ENCODE peak calls at places on chromosomes 11 and 22, in eight cellular contexts. One of them, this sample, is unnamed.

GRCh38 chr11:6214530-6214929 is 9.2 kb downstream of the C11orf42 start:
- DNase-seq in HCT116: no peak
- DNase-seq in brain microvascular endothelial cell: no peak
- DNase-seq in AG09309: no peak
- DNase-seq in uterus: no peak
- DNase-seq in NB4: no peak
- DNase-seq in upper lobe of right lung: no peak
- DNase-seq in fibroblast of lung: no peak
- DNase-seq in this sample: no peak

GRCh38 chr11:2099523-2100316 is 39.5 kb downstream of the IGF2 start:
- DNase-seq in HCT116: no peak
- DNase-seq in brain microvascular endothelial cell: no peak
- DNase-seq in AG09309: no peak
- DNase-seq in uterus: no peak
- DNase-seq in NB4: no peak
- DNase-seq in upper lobe of right lung: peak
- DNase-seq in fibroblast of lung: no peak
- DNase-seq in this sample: no peak

GRCh38 chr11:2214527-2215229 is 43.1 kb upstream of the TH start:
- DNase-seq in HCT116: no peak
- DNase-seq in brain microvascular endothelial cell: no peak
- DNase-seq in AG09309: no peak
- DNase-seq in uterus: no peak
- DNase-seq in NB4: no peak
- DNase-seq in upper lobe of right lung: peak
- DNase-seq in fibroblast of lung: no peak
- DNase-seq in this sample: no peak

GRCh38 chr11:118973985-118974384 is 2.4 kb downstream of the FOXR1 start:
- DNase-seq in HCT116: no peak
- DNase-seq in brain microvascular endothelial cell: no peak
- DNase-seq in AG09309: no peak
- DNase-seq in uterus: no peak
- DNase-seq in NB4: no peak
- DNase-seq in upper lobe of right lung: no peak
- DNase-seq in fibroblast of lung: no peak
- DNase-seq in this sample: no peak

GRCh38 chr11:122898799-122899198 is 16.2 kb downstream of the JHY start:
- DNase-seq in HCT116: no peak
- DNase-seq in brain microvascular endothelial cell: no peak
- DNase-seq in AG09309: no peak
- DNase-seq in uterus: no peak
- DNase-seq in NB4: no peak
- DNase-seq in upper lobe of right lung: no peak
- DNase-seq in fibroblast of lung: no peak
- DNase-seq in this sample: no peak

GRCh38 chr11:12552677-12553076 is 121.5 kb upstream of the TEAD1 start:
- DNase-seq in HCT116: no peak
- DNase-seq in brain microvascular endothelial cell: peak
- DNase-seq in AG09309: peak
- DNase-seq in uterus: peak
- DNase-seq in NB4: no peak
- DNase-seq in upper lobe of right lung: no peak
- DNase-seq in fibroblast of lung: peak
- DNase-seq in this sample: peak

GRCh38 chr22:44245867-44246266 is 65.1 kb downstream of the PARVG start:
- DNase-seq in HCT116: no peak
- DNase-seq in brain microvascular endothelial cell: no peak
- DNase-seq in AG09309: no peak
- DNase-seq in uterus: no peak
- DNase-seq in NB4: no peak
- DNase-seq in upper lobe of right lung: no peak
- DNase-seq in fibroblast of lung: no peak
- DNase-seq in this sample: no peak

GRCh38 chr22:30192427-30192826 is 54.1 kb downstream of the LIF start:
- DNase-seq in HCT116: no peak
- DNase-seq in brain microvascular endothelial cell: no peak
- DNase-seq in AG09309: no peak
- DNase-seq in uterus: no peak
- DNase-seq in NB4: no peak
- DNase-seq in upper lobe of right lung: no peak
- DNase-seq in fibroblast of lung: no peak
- DNase-seq in this sample: no peak

GRCh38 chr11:64165842-64166635 is at the start of gene MACROD1:
- DNase-seq in HCT116: peak
- DNase-seq in brain microvascular endothelial cell: peak
- DNase-seq in AG09309: peak
- DNase-seq in uterus: peak
- DNase-seq in NB4: peak
- DNase-seq in upper lobe of right lung: peak
- DNase-seq in fibroblast of lung: peak
- DNase-seq in this sample: peak

GRCh38 chr22:29310863-29311339 is 4.5 kb downstream of the GAS2L1 start:
- DNase-seq in HCT116: peak
- DNase-seq in brain microvascular endothelial cell: peak
- DNase-seq in AG09309: peak
- DNase-seq in uterus: peak
- DNase-seq in NB4: peak
- DNase-seq in upper lobe of right lung: peak
- DNase-seq in fibroblast of lung: peak
- DNase-seq in this sample: peak

GRCh38 chr11:77820565-77821348 is at the start of the genes AAMDC and RSF1:
- DNase-seq in HCT116: peak
- DNase-seq in brain microvascular endothelial cell: peak
- DNase-seq in AG09309: peak
- DNase-seq in uterus: peak
- DNase-seq in NB4: peak
- DNase-seq in upper lobe of right lung: peak
- DNase-seq in fibroblast of lung: peak
- DNase-seq in this sample: peak

GRCh38 chr11:125236072-125236825 is 71.7 kb downstream of the PKNOX2 start:
- DNase-seq in HCT116: no peak
- DNase-seq in brain microvascular endothelial cell: no peak
- DNase-seq in AG09309: no peak
- DNase-seq in uterus: no peak
- DNase-seq in NB4: no peak
- DNase-seq in upper lobe of right lung: no peak
- DNase-seq in fibroblast of lung: no peak
- DNase-seq in this sample: no peak

GRCh38 chr11:15073361-15074205 is at the start of gene CALCB:
- DNase-seq in HCT116: no peak
- DNase-seq in brain microvascular endothelial cell: no peak
- DNase-seq in AG09309: no peak
- DNase-seq in uterus: no peak
- DNase-seq in NB4: no peak
- DNase-seq in upper lobe of right lung: no peak
- DNase-seq in fibroblast of lung: peak
- DNase-seq in this sample: peak

GRCh38 chr11:65389294-65389980 is 3.0 kb downstream of the FRMD8 start:
- DNase-seq in HCT116: no peak
- DNase-seq in brain microvascular endothelial cell: no peak
- DNase-seq in AG09309: no peak
- DNase-seq in uterus: no peak
- DNase-seq in NB4: no peak
- DNase-seq in upper lobe of right lung: peak
- DNase-seq in fibroblast of lung: no peak
- DNase-seq in this sample: no peak

GRCh38 chr11:23990346-23990745 is 506.5 kb upstream of the LUZP2 start:
- DNase-seq in HCT116: no peak
- DNase-seq in brain microvascular endothelial cell: no peak
- DNase-seq in AG09309: no peak
- DNase-seq in uterus: no peak
- DNase-seq in NB4: no peak
- DNase-seq in upper lobe of right lung: no peak
- DNase-seq in fibroblast of lung: peak
- DNase-seq in this sample: peak

GRCh38 chr11:111086058-111086457 is 159.5 kb upstream of the POU2AF2 start:
- DNase-seq in HCT116: no peak
- DNase-seq in brain microvascular endothelial cell: no peak
- DNase-seq in AG09309: no peak
- DNase-seq in uterus: no peak
- DNase-seq in NB4: no peak
- DNase-seq in upper lobe of right lung: no peak
- DNase-seq in fibroblast of lung: no peak
- DNase-seq in this sample: no peak

GRCh38 chr11:113104390-113105251 is 143.4 kb downstream of the NCAM1 start:
- DNase-seq in HCT116: no peak
- DNase-seq in brain microvascular endothelial cell: no peak
- DNase-seq in AG09309: no peak
- DNase-seq in uterus: no peak
- DNase-seq in NB4: no peak
- DNase-seq in upper lobe of right lung: no peak
- DNase-seq in fibroblast of lung: no peak
- DNase-seq in this sample: no peak

GRCh38 chr11:65489706-65490310 is 9.0 kb upstream of the MALAT1 start:
- DNase-seq in HCT116: no peak
- DNase-seq in brain microvascular endothelial cell: peak
- DNase-seq in AG09309: no peak
- DNase-seq in uterus: no peak
- DNase-seq in NB4: no peak
- DNase-seq in upper lobe of right lung: peak
- DNase-seq in fibroblast of lung: peak
- DNase-seq in this sample: peak

GRCh38 chr22:27113211-27114030 is 456.0 kb downstream of the MIAT start:
- DNase-seq in HCT116: peak
- DNase-seq in brain microvascular endothelial cell: peak
- DNase-seq in AG09309: peak
- DNase-seq in uterus: peak
- DNase-seq in NB4: peak
- DNase-seq in upper lobe of right lung: no peak
- DNase-seq in fibroblast of lung: peak
- DNase-seq in this sample: peak
- TF ChIP-seq CTCF in HCT116: no peak
- TF ChIP-seq CTCF in brain microvascular endothelial cell: peak
- TF ChIP-seq CTCF in AG09309: peak
- TF ChIP-seq CTCF in uterus: no peak
- TF ChIP-seq CTCF in NB4: no peak
- TF ChIP-seq CTCF in upper lobe of right lung: no peak
- TF ChIP-seq CTCF in fibroblast of lung: no peak
- TF ChIP-seq CTCF in this sample: peak

GRCh38 chr22:37581534-37581933 is 1.6 kb upstream of the LGALS2 start:
- DNase-seq in HCT116: no peak
- DNase-seq in brain microvascular endothelial cell: no peak
- DNase-seq in AG09309: no peak
- DNase-seq in uterus: peak
- DNase-seq in NB4: peak
- DNase-seq in upper lobe of right lung: no peak
- DNase-seq in fibroblast of lung: no peak
- DNase-seq in this sample: no peak
- H3K4me3 ChIP-seq in HCT116: no peak
- H3K4me3 ChIP-seq in brain microvascular endothelial cell: no peak
- H3K4me3 ChIP-seq in AG09309: no peak
- H3K4me3 ChIP-seq in uterus: no peak
- H3K4me3 ChIP-seq in NB4: no peak
- H3K4me3 ChIP-seq in upper lobe of right lung: no peak
- H3K4me3 ChIP-seq in fibroblast of lung: no peak
- H3K4me3 ChIP-seq in this sample: no peak

DNA sequence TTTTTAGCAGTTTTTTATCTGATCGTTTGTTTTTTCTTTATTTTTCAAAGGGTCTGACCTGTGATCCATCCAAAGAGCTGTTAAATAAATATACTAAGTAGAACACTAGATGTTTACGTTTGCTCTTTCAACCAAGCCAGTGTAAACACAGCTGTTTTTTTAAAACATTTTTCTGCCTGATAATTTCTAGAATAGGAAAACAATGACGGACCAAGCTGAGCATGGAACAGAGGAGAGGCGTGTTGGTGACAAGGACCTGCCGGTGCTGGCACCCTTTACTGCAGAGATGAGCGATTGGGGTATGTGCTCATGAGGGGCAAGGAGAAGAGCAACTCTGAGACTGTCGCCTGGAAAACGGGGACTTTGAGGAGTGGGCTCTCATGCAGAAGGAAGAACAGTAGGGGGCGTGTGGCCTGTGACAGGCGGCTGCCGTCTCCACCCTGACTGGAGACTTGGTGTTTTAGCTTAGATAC is 28.6 kb upstream of the PANX2 start:
- DNase-seq in HCT116: no peak
- DNase-seq in brain microvascular endothelial cell: no peak
- DNase-seq in AG09309: no peak
- DNase-seq in uterus: no peak
- DNase-seq in NB4: peak
- DNase-seq in upper lobe of right lung: no peak
- DNase-seq in fibroblast of lung: peak
- DNase-seq in this sample: no peak
- TF ChIP-seq CTCF in HCT116: no peak
- TF ChIP-seq CTCF in brain microvascular endothelial cell: peak
- TF ChIP-seq CTCF in AG09309: no peak
- TF ChIP-seq CTCF in uterus: no peak
- TF ChIP-seq CTCF in NB4: peak
- TF ChIP-seq CTCF in upper lobe of right lung: no peak
- TF ChIP-seq CTCF in fibroblast of lung: peak
- TF ChIP-seq CTCF in this sample: peak

GRCh38 chr11:31442086-31442485 is 67.3 kb downstream of the IMMP1L start:
- DNase-seq in HCT116: no peak
- DNase-seq in brain microvascular endothelial cell: no peak
- DNase-seq in AG09309: no peak
- DNase-seq in uterus: no peak
- DNase-seq in NB4: no peak
- DNase-seq in upper lobe of right lung: no peak
- DNase-seq in fibroblast of lung: no peak
- DNase-seq in this sample: no peak
- H3K4me3 ChIP-seq in HCT116: no peak
- H3K4me3 ChIP-seq in brain microvascular endothelial cell: no peak
- H3K4me3 ChIP-seq in AG09309: no peak
- H3K4me3 ChIP-seq in uterus: no peak
- H3K4me3 ChIP-seq in NB4: no peak
- H3K4me3 ChIP-seq in upper lobe of right lung: no peak
- H3K4me3 ChIP-seq in fibroblast of lung: no peak
- H3K4me3 ChIP-seq in this sample: no peak

DNA sequence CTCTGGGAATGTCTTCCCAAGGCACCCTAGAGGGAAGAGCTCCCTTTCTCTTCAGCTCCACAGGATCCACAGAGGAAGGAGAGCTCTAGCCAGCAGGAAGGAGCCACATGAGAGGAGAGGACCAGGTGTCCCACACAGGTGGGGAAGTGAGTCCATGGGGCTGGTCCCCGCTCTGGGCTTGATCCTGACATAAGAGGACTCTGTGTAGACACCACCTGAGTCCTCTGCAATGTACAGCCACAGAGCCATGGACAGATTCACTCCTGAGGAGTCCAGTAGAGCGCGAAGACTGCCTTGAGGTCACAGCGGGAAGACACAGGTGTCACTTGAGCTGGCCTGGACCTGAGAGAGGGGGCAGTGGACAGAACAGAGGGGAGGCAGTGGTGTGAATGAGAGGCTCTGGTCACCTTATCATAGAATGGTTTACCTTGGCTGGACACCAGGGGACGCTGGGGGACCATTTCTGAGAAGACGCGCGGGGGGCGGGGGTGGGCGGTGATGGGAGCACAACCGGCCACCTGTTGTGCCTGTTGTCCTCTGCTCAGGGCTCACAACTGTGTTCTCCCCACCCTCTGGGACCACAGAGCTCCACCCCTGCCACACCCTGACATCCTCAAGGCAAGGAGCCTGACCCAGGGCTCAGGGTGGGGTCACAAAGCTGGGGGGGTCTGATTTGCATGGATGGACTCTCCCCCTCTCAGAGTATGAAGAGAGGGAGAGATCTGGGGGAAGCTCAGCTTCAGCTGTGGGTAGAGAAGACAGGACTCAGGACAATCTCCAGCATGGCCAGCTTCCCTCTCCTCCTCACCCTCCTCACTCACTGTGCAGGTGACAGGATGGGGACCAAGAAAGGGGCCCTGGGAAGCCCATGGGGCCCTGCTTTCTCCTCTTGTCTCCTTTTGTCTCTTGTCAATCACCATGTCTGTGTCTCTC is 128.2 kb downstream of the ZNF280B start:
- DNase-seq in HCT116: no peak
- DNase-seq in brain microvascular endothelial cell: no peak
- DNase-seq in AG09309: no peak
- DNase-seq in uterus: no peak
- DNase-seq in NB4: peak
- DNase-seq in upper lobe of right lung: no peak
- DNase-seq in fibroblast of lung: no peak
- DNase-seq in this sample: no peak
- TF ChIP-seq CTCF in HCT116: peak
- TF ChIP-seq CTCF in brain microvascular endothelial cell: peak
- TF ChIP-seq CTCF in AG09309: no peak
- TF ChIP-seq CTCF in uterus: no peak
- TF ChIP-seq CTCF in NB4: peak
- TF ChIP-seq CTCF in upper lobe of right lung: no peak
- TF ChIP-seq CTCF in fibroblast of lung: no peak
- TF ChIP-seq CTCF in this sample: no peak